ENCODE peak calls at places on chromosomes 5 and 9, in seven cellular contexts. H is HEK293T; R is stimulated activated CD4-positive, alpha-beta T cell treated with anti-CD3 and anti-CD28 coated beads, Interleukin-1b, Interleukin-23, amount 100 ng/mL, for 4 hours; B is A549; P is GM10248; N is non-pigmented ciliary epithelial cell; E is stimulated activated CD8-positive, alpha-beta memory T cell treated with anti-CD3 and anti-CD28 coated beads, Interleukin-7, amount 100 ng/mL, for 4 hours. C is an unnamed sample.

GRCh38 chr5:59640411-59640810 is 253.1 kb downstream of the PDE4D start:
- DNase-seq in H (no peak), R (no peak), B (no peak), P (no peak), N (no peak), E (no peak), C (no peak)

GRCh38 chr9:69223605-69224004 is 49.5 kb downstream of the TJP2 start:
- DNase-seq in H (peak), R (no peak), B (peak), P (peak), N (peak), E (no peak), C (no peak)

GRCh38 chr5:42498000-42498399 is 74.8 kb downstream of the GHR start:
- DNase-seq in H (no peak), R (no peak), B (no peak), P (no peak), N (no peak), E (no peak), C (no peak)

GRCh38 chr9:137417161-137418021 is 5.6 kb downstream of the EXD3 start:
- DNase-seq in H (no peak), R (no peak), B (no peak), P (no peak), N (no peak), E (no peak), C (no peak)

GRCh38 chr9:126532019-126532462 is 81.7 kb upstream of the LMX1B start:
- DNase-seq in H (no peak), R (no peak), B (no peak), P (no peak), N (no peak), E (no peak), C (no peak)

GRCh38 chr5:107383414-107383813 is 287.3 kb downstream of the EFNA5 start:
- DNase-seq in H (no peak), R (no peak), B (no peak), P (no peak), N (no peak), E (no peak), C (no peak)

GRCh38 chr9:127210851-127211730 is 53.5 kb upstream of the GARNL3 start:
- DNase-seq in H (no peak), R (no peak), B (no peak), P (no peak), N (no peak), E (no peak), C (no peak)

GRCh38 chr9:72579190-72579589 is 57.8 kb downstream of the TMC1 start:
- DNase-seq in H (no peak), R (no peak), B (peak), P (no peak), N (no peak), E (no peak), C (no peak)

GRCh38 chr5:122673343-122673742 is 101.5 kb upstream of the SNX2 start:
- DNase-seq in H (no peak), R (no peak), B (no peak), P (no peak), N (no peak), E (no peak), C (no peak)

GRCh38 chr9:93390953-93391515 is 60.5 kb upstream of the FAM120A start:
- DNase-seq in H (no peak), R (no peak), B (no peak), P (no peak), N (no peak), E (no peak), C (no peak)

GRCh38 chr5:19322716-19323485 is 665.1 kb downstream of the CDH18 start:
- DNase-seq in H (no peak), R (no peak), B (peak), P (no peak), N (peak), E (no peak), C (peak)

GRCh38 chr5:112718344-112718743 is 19.3 kb upstream of the APC start:
- DNase-seq in H (no peak), R (no peak), B (no peak), P (no peak), N (no peak), E (no peak), C (no peak)

GRCh38 chr9:19271081-19271480 is 40.6 kb downstream of the DENND4C start:
- DNase-seq in H (no peak), R (no peak), B (no peak), P (no peak), N (no peak), E (no peak), C (no peak)

GRCh38 chr5:62717211-62717927 is 138.8 kb downstream of the LRRC70 start:
- DNase-seq in H (no peak), R (no peak), B (no peak), P (no peak), N (no peak), E (no peak), C (no peak)

GRCh38 chr5:137666109-137666850 is 69.6 kb downstream of the KLHL3 start:
- DNase-seq in H (no peak), R (no peak), B (no peak), P (peak), N (peak), E (peak), C (peak)

GRCh38 chr5:172839669-172840068 is 5.6 kb downstream of the ERGIC1 start:
- DNase-seq in H (no peak), R (no peak), B (no peak), P (no peak), N (no peak), E (no peak), C (no peak)

GRCh38 chr5:133155326-133155969 is 103.6 kb downstream of the HSPA4 start:
- DNase-seq in H (no peak), R (no peak), B (no peak), P (no peak), N (no peak), E (no peak), C (no peak)

GRCh38 chr9:4680178-4680535 is 788 bp downstream of the CDC37L1 start:
- DNase-seq in H (no peak), R (no peak), B (no peak), P (no peak), N (no peak), E (no peak), C (peak)

GRCh38 chr5:67234671-67235176 is 38.1 kb upstream of the CD180 start:
- DNase-seq in H (no peak), R (no peak), B (no peak), P (no peak), N (peak), E (no peak), C (no peak)

GRCh38 chr9:138078846-138079245 is 201.3 kb downstream of the CACNA1B start:
- DNase-seq in H (no peak), R (no peak), B (no peak), P (no peak), N (no peak), E (no peak), C (no peak)

GRCh38 chr5:145509336-145510150 is 325.6 kb downstream of the PRELID2 start:
- DNase-seq in H (no peak), R (no peak), B (no peak), P (no peak), N (no peak), E (no peak), C (no peak)

GRCh38 chr5:142722896-142723295 is 37.0 kb upstream of the FGF1 start:
- DNase-seq in H (no peak), R (no peak), B (no peak), P (no peak), N (no peak), E (no peak), C (no peak)

GRCh38 chr9:7467186-7467585 is 332.4 kb downstream of the DMAC1 start:
- DNase-seq in H (no peak), R (no peak), B (no peak), P (no peak), N (no peak), E (no peak), C (no peak)

GRCh38 chr9:97924386-97924785 is 2.1 kb upstream of the TRMO start:
- DNase-seq in H (no peak), R (no peak), B (no peak), P (no peak), N (no peak), E (no peak), C (no peak)

GRCh38 chr5:66246621-66247020 is 102.5 kb downstream of the SREK1 start:
- DNase-seq in H (no peak), R (no peak), B (no peak), P (no peak), N (peak), E (no peak), C (no peak)

GRCh38 chr5:171850354-171850947 is 64.8 kb downstream of the SMIM23 start:
- DNase-seq in H (peak), R (no peak), B (peak), P (no peak), N (no peak), E (no peak), C (peak)

GRCh38 chr9:129235041-129235930 is 57.2 kb upstream of the IER5L start:
- DNase-seq in H (no peak), R (no peak), B (no peak), P (no peak), N (no peak), E (no peak), C (no peak)

GRCh38 chr5:146342519-146342881 is 3.9 kb downstream of the POU4F3 start:
- DNase-seq in H (no peak), R (no peak), B (no peak), P (no peak), N (no peak), E (no peak), C (no peak)

GRCh38 chr5:109805882-109806281 is 116.2 kb downstream of the MAN2A1 start:
- DNase-seq in H (no peak), R (no peak), B (no peak), P (no peak), N (no peak), E (no peak), C (no peak)

GRCh38 chr9:4508246-4508906 is 18.1 kb downstream of the SLC1A1 start:
- DNase-seq in H (no peak), R (no peak), B (no peak), P (no peak), N (no peak), E (no peak), C (no peak)

GRCh38 chr5:134088291-134088690 is 26.2 kb upstream of the TCF7 start:
- DNase-seq in H (no peak), R (no peak), B (no peak), P (no peak), N (no peak), E (no peak), C (no peak)